ENCODE peak calls at places on chromosome 4, in ten cellular contexts. D is endothelial cell of umbilical vein, Q is transverse colon, P is spleen, G is K562, X is GM12878, Z is suprapubic skin, U is HCT116, J is GM23338, B is Panc1. H is an unnamed sample.

GRCh38 chr4:73127839-73128448 is 58.4 kb upstream of the COX18 start:
- DNase-seq in D (peak; percentile 17), Q (no peak), P (no peak), G (peak; percentile 13), X (no peak), Z (no peak), U (no peak), J (peak; percentile 46), B (no peak), H (no peak)

GRCh38 chr4:27398911-27399310 is 538.3 kb downstream of the STIM2 start:
- DNase-seq in D (no peak), Q (no peak), P (no peak), G (no peak), X (no peak), Z (no peak), U (no peak), J (no peak), B (no peak), H (no peak)

GRCh38 chr4:38099908-38100407 is 139.8 kb downstream of the PTTG2 start:
- DNase-seq in D (peak; percentile 84), Q (no peak), P (no peak), G (no peak), X (no peak), Z (no peak), U (no peak), J (no peak), B (no peak), H (no peak)

GRCh38 chr4:182142146-182143085 is 100.8 kb upstream of the TENM3 start:
- DNase-seq in D (no peak), Q (no peak), P (no peak), G (no peak), X (no peak), Z (no peak), U (no peak), J (peak; percentile 81), B (no peak), H (no peak)

GRCh38 chr4:35063171-35063570 is 1181.1 kb downstream of the ARAP2 start:
- DNase-seq in D (no peak), Q (no peak), P (no peak), G (no peak), X (no peak), Z (no peak), U (no peak), J (no peak), B (no peak), H (no peak)

GRCh38 chr4:83112678-83113428 is 1.7 kb downstream of the PLAC8 start:
- DNase-seq in D (no peak), Q (peak; percentile 26), P (no peak), G (no peak), X (peak; percentile 50), Z (no peak), U (no peak), J (peak; percentile 33), B (peak; percentile 63), H (no peak)

GRCh38 chr4:6953751-6954380 is 44.2 kb downstream of the TBC1D14 start:
- DNase-seq in D (no peak), Q (peak; percentile 91), P (peak; percentile 80), G (peak; percentile 82), X (no peak), Z (peak; percentile 91), U (peak; percentile 54), J (peak; percentile 96), B (no peak), H (peak; percentile 90)

GRCh38 chr4:7004331-7004730 is 38.8 kb upstream of the TADA2B start:
- DNase-seq in D (no peak), Q (no peak), P (no peak), G (no peak), X (no peak), Z (no peak), U (no peak), J (no peak), B (no peak), H (peak; percentile 28)

GRCh38 chr4:174763454-174764104 is 65.5 kb downstream of the GLRA3 start:
- DNase-seq in D (no peak), Q (no peak), P (no peak), G (no peak), X (no peak), Z (no peak), U (no peak), J (no peak), B (no peak), H (no peak)

GRCh38 chr4:17055788-17056187 is 157.3 kb upstream of the LDB2 start:
- DNase-seq in D (peak; percentile 14), Q (no peak), P (no peak), G (no peak), X (no peak), Z (no peak), U (no peak), J (no peak), B (no peak), H (no peak)

GRCh38 chr4:124111411-124111810 is 601.1 kb downstream of the ANKRD50 start:
- DNase-seq in D (peak; percentile 62), Q (no peak), P (no peak), G (no peak), X (no peak), Z (no peak), U (no peak), J (no peak), B (no peak), H (no peak)

GRCh38 chr4:40731792-40732245 is 17.9 kb upstream of the NSUN7 start:
- DNase-seq in D (peak; percentile 49), Q (peak; percentile 45), P (peak; percentile 76), G (no peak), X (no peak), Z (no peak), U (no peak), J (no peak), B (no peak), H (peak; percentile 72)

GRCh38 chr4:2081540-2081939 is 22.4 kb downstream of the NAT8L start:
- DNase-seq in D (no peak), Q (no peak), P (peak; percentile 61), G (no peak), X (no peak), Z (no peak), U (no peak), J (no peak), B (no peak), H (peak; percentile 27)

GRCh38 chr4:150217192-150217591 is 138.9 kb downstream of the DCLK2 start:
- DNase-seq in D (peak; percentile 45), Q (no peak), P (no peak), G (no peak), X (no peak), Z (no peak), U (no peak), J (peak; percentile 65), B (no peak), H (no peak)

GRCh38 chr4:156968479-156968984 is 3.1 kb downstream of the PDGFC start:
- DNase-seq in D (peak; percentile 81), Q (peak; percentile 70), P (no peak), G (peak; percentile 10), X (no peak), Z (no peak), U (peak; percentile 62), J (peak; percentile 85), B (no peak), H (peak; percentile 82)

GRCh38 chr4:3399277-3400194 is 42.2 kb upstream of the HGFAC start:
- DNase-seq in D (peak; percentile 58), Q (no peak), P (no peak), G (peak; percentile 69), X (no peak), Z (no peak), U (peak; percentile 18), J (no peak), B (no peak), H (peak; percentile 28)

GRCh38 chr4:182655321-182655720 is 261.9 kb downstream of the DCTD start:
- DNase-seq in D (no peak), Q (no peak), P (no peak), G (no peak), X (no peak), Z (no peak), U (no peak), J (no peak), B (no peak), H (no peak)

GRCh38 chr4:106312997-106313522 is 2.9 kb downstream of the TBCK start:
- DNase-seq in D (no peak), Q (no peak), P (no peak), G (no peak), X (no peak), Z (no peak), U (no peak), J (no peak), B (no peak), H (no peak)

GRCh38 chr4:48271626-48272025 is 2.0 kb upstream of the TEC start:
- DNase-seq in D (no peak), Q (no peak), P (peak; percentile 74), G (no peak), X (no peak), Z (no peak), U (no peak), J (no peak), B (no peak), H (no peak)
- H3K4me1 ChIP-seq in D (peaks cover 2% of the 10 kb centered on the region), Q (no peaks in the 10 kb centered on the region), P (peaks cover 18% of the 10 kb centered on the region), G (peaks cover 14% of the 10 kb centered on the region), X (peaks cover 18% of the 10 kb centered on the region), Z (peaks cover 15% of the 10 kb centered on the region), U (peaks cover 25% of the 10 kb centered on the region), J (peaks cover 15% of the 10 kb centered on the region), B (no peaks in the 10 kb centered on the region), H (no peaks in the 10 kb centered on the region)

DNA sequence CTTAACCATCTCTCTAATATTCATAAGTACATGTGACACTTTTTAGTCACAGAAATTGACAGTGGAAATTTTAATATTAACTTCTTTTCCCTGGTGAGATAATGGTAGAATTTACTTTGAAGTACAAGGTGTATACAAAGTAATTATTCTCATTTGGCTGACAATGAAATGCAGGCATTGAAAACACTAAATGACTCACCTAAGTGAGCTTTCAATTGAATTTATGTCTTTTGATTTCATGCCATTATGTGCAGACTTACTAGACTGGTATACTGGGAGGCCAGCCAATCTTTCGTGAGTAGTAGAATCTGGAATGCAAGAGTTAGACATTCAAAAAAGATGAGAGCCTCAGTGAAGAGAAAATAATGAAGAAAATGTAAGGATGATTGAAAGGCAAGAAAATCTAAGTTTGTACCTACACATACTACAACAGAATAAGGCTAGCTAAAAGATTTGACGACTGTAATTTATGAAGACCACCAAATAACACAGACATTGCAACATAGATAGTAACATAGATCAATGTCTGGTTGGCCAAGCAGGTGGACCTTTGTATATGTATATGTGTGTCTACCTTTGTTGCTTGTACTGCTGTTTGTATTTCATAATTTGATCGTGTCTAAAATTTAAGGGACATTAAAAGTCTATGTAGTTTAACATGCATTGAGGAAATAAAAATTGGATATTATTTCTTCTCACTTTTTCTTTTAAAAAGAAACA is 459.7 kb downstream of the IL15 start:
- DNase-seq in D (peak; percentile 94), Q (no peak), P (no peak), G (no peak), X (no peak), Z (no peak), U (peak; percentile 90), J (no peak), B (peak; percentile 47), H (peak; percentile 75)
- TF ChIP-seq POLR2AphosphoS5 in D (peak; percentile 46), Q (peak; percentile 61), P (no peak), G (no peak), X (no peak), Z (no peak), U (peak; percentile 60), J (no peak), B (no peak), H (peak; percentile 89)

GRCh38 chr4:165385124-165385523 is 6.3 kb downstream of the CPE start:
- DNase-seq in D (no peak), Q (no peak), P (no peak), G (no peak), X (no peak), Z (no peak), U (no peak), J (no peak), B (no peak), H (no peak)
- H3K4me1 ChIP-seq in D (no peaks in the 10 kb centered on the region), Q (no peaks in the 10 kb centered on the region), P (no peaks in the 10 kb centered on the region), G (no peaks in the 10 kb centered on the region), X (no peaks in the 10 kb centered on the region), Z (peaks cover 10% of the 10 kb centered on the region), U (peaks cover 11% of the 10 kb centered on the region), J (peaks cover 8% of the 10 kb centered on the region), B (no peaks in the 10 kb centered on the region), H (no peaks in the 10 kb centered on the region)

GRCh38 chr4:99300934-99301333 is 10.1 kb upstream of the ADH1A start:
- DNase-seq in D (no peak), Q (peak; percentile 76), P (no peak), G (no peak), X (no peak), Z (peak; percentile 94), U (no peak), J (no peak), B (no peak), H (peak; percentile 98)
- TF ChIP-seq POLR2AphosphoS5 in D (no peak), Q (peak; percentile 92), P (peak; percentile 67), G (no peak), X (no peak), Z (no peak), U (no peak), J (no peak), B (no peak), H (peak; percentile 82)